ENCODE peak calls at places on chromosomes 7 and 10, in eight cellular contexts. B, J, I, C, F, X, A and Z are unnamed samples.

GRCh38 chr7:113267271-113267670 is 148.9 kb upstream of the SMIM30 start:
- DNase-seq in B (no peak), J (no peak), I (no peak), C (no peak), F (no peak), X (peak; percentile 57), A (no peak), Z (no peak)

GRCh38 chr7:115086146-115086841 is 164.4 kb downstream of the MDFIC start:
- DNase-seq in B (no peak), J (no peak), I (no peak), C (no peak), F (no peak), X (no peak), A (no peak), Z (no peak)

GRCh38 chr10:90849956-90850749 is 7.7 kb downstream of the HTR7 start:
- DNase-seq in B (no peak), J (no peak), I (no peak), C (no peak), F (no peak), X (peak; percentile 18), A (no peak), Z (no peak)

GRCh38 chr7:47452715-47453092 is 129.2 kb downstream of the TNS3 start:
- DNase-seq in B (no peak), J (no peak), I (no peak), C (no peak), F (no peak), X (no peak), A (no peak), Z (no peak)

GRCh38 chr7:43648725-43649406 is 66.0 kb downstream of the STK17A start:
- DNase-seq in B (no peak), J (peak; percentile 84), I (no peak), C (peak; percentile 70), F (no peak), X (peak; percentile 85), A (no peak), Z (no peak)

GRCh38 chr7:64890761-64891666 is 12.1 kb upstream of the ZNF273 start:
- DNase-seq in B (no peak), J (no peak), I (no peak), C (no peak), F (no peak), X (no peak), A (no peak), Z (no peak)

GRCh38 chr7:100373261-100373831 is at the start of gene PILRA:
- DNase-seq in B (peak; percentile 68), J (no peak), I (no peak), C (no peak), F (peak; percentile 56), X (no peak), A (no peak), Z (peak; percentile 36)

GRCh38 chr7:80916770-80917681 is 1.8 kb downstream of the SEMA3C start:
- DNase-seq in B (no peak), J (no peak), I (no peak), C (no peak), F (no peak), X (peak; percentile 89), A (no peak), Z (no peak)

GRCh38 chr7:74012842-74013249 is 15.1 kb upstream of the ELN start:
- DNase-seq in B (peak; percentile 74), J (no peak), I (no peak), C (no peak), F (peak; percentile 71), X (peak; percentile 29), A (no peak), Z (no peak)

GRCh38 chr10:113991091-113991860 is 52.4 kb upstream of the ADRB1 start:
- DNase-seq in B (no peak), J (no peak), I (no peak), C (no peak), F (no peak), X (no peak), A (no peak), Z (no peak)

GRCh38 chr7:15303357-15303756 is 258.5 kb downstream of the AGMO start:
- DNase-seq in B (no peak), J (no peak), I (no peak), C (no peak), F (no peak), X (no peak), A (peak; percentile 15), Z (no peak)

GRCh38 chr10:104329754-104330153 is 8.5 kb downstream of the ITPRIP start:
- DNase-seq in B (peak; percentile 1), J (no peak), I (no peak), C (no peak), F (no peak), X (peak; percentile 84), A (no peak), Z (no peak)

GRCh38 chr7:111789880-111790279 is 227.6 kb upstream of the IMMP2L start:
- DNase-seq in B (no peak), J (no peak), I (no peak), C (no peak), F (no peak), X (peak; percentile 21), A (no peak), Z (no peak)

GRCh38 chr7:46651070-46651469 is 730.0 kb upstream of the IGFBP3 start:
- DNase-seq in B (no peak), J (no peak), I (no peak), C (peak; percentile 96), F (no peak), X (no peak), A (no peak), Z (no peak)

GRCh38 chr7:130207642-130208041 is at the start of gene SSMEM1:
- DNase-seq in B (no peak), J (no peak), I (no peak), C (no peak), F (no peak), X (peak; percentile 84), A (no peak), Z (no peak)

GRCh38 chr10:121873236-121873635 is 54.6 kb downstream of the ATE1 start:
- DNase-seq in B (no peak), J (no peak), I (no peak), C (no peak), F (no peak), X (peak; percentile 10), A (no peak), Z (no peak)

GRCh38 chr7:115634633-115635032 is 395.9 kb downstream of the TFEC start:
- DNase-seq in B (no peak), J (no peak), I (no peak), C (no peak), F (no peak), X (no peak), A (no peak), Z (no peak)

GRCh38 chr10:79454259-79454658 is 8.8 kb upstream of the ZCCHC24 start:
- DNase-seq in B (no peak), J (no peak), I (no peak), C (no peak), F (no peak), X (peak; percentile 92), A (no peak), Z (no peak)

GRCh38 chr10:64039208-64039607 is 518.0 kb downstream of the REEP3 start:
- DNase-seq in B (no peak), J (no peak), I (no peak), C (no peak), F (no peak), X (no peak), A (no peak), Z (no peak)

GRCh38 chr7:22651534-22652243 is 75.3 kb upstream of the IL6 start:
- DNase-seq in B (no peak), J (no peak), I (no peak), C (no peak), F (no peak), X (peak; percentile 83), A (no peak), Z (no peak)

GRCh38 chr7:123864966-123865365 is 20.0 kb downstream of the HYAL4 start:
- DNase-seq in B (no peak), J (no peak), I (no peak), C (no peak), F (no peak), X (no peak), A (no peak), Z (no peak)

GRCh38 chr7:143042159-143042820 is 9.9 kb upstream of the OR6V1 start:
- DNase-seq in B (no peak), J (no peak), I (no peak), C (no peak), F (no peak), X (no peak), A (no peak), Z (no peak)
- H3K4me3 ChIP-seq in B (no peak overlapping the region), J (no peak overlapping the region), I (no peak overlapping the region), C (no peak overlapping the region), F (no peak overlapping the region), X (no peak overlapping the region), A (no peak overlapping the region), Z (no peak overlapping the region)

GRCh38 chr10:22823109-22823508 is 104.7 kb upstream of the ARMC3 start:
- DNase-seq in B (no peak), J (no peak), I (no peak), C (peak; percentile 89), F (no peak), X (peak; percentile 85), A (no peak), Z (no peak)
- H3K27ac ChIP-seq in B (no peak overlapping the region), J (no peak overlapping the region), I (no peak overlapping the region), C (no peak overlapping the region), F (no peak overlapping the region), X (no peak overlapping the region), A (no peak overlapping the region), Z (no peak overlapping the region)

DNA sequence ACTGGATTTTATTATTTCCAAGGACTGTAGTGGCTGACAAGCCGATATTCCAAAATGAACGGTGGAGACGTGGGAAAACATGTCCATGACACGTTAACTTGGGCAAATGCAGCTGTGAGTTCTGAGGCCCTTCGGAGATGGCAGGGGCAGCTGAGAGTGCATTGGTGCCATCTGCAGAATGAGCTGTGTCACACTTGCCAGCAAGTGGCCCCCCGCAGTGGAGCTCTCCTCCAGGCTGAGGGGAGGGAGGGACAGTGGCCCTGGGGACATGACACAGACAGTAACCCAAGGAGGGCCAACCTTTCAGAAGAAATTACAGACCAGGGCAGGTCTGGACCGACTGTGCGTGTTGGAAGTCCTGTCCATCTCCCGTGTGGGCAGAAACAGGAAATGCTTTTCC is 139.4 kb downstream of the SVIL start:
- DNase-seq in B (no peak), J (no peak), I (no peak), C (no peak), F (peak; percentile 45), X (no peak), A (no peak), Z (no peak)
- H3K36me3 ChIP-seq in B (peaks cover 9% of the 10 kb centered on the region), J (peaks cover 7% of the 10 kb centered on the region), I (peaks cover 62% of the 10 kb centered on the region), C (peaks cover 5% of the 10 kb centered on the region), F (no peaks in the 10 kb centered on the region), X (peaks cover 30% of the 10 kb centered on the region), A (no peaks in the 10 kb centered on the region), Z (peaks cover 63% of the 10 kb centered on the region)

GRCh38 chr7:134704827-134705226 is 58.2 kb downstream of the BPGM start:
- DNase-seq in B (no peak), J (no peak), I (no peak), C (no peak), F (no peak), X (no peak), A (no peak), Z (no peak)

GRCh38 chr7:134707663-134708383 is 61.2 kb downstream of the BPGM start:
- DNase-seq in B (no peak), J (no peak), I (no peak), C (no peak), F (no peak), X (no peak), A (peak; percentile 54), Z (no peak)

GRCh38 chr7:134703781-134704180 is 57.1 kb downstream of the BPGM start:
- DNase-seq in B (peak; percentile 85), J (no peak), I (no peak), C (no peak), F (no peak), X (peak; percentile 58), A (peak; percentile 69), Z (no peak)

GRCh38 chr7:134706468-134706867 is 59.8 kb downstream of the BPGM start:
- DNase-seq in B (no peak), J (no peak), I (no peak), C (no peak), F (no peak), X (no peak), A (no peak), Z (no peak)

GRCh38 chr7:134705716-134706115 is 59.1 kb downstream of the BPGM start:
- DNase-seq in B (no peak), J (no peak), I (no peak), C (no peak), F (no peak), X (no peak), A (no peak), Z (no peak)
- H3K4me3 ChIP-seq in B (no peak overlapping the region), J (no peak overlapping the region), I (no peak overlapping the region), C (no peak overlapping the region), F (no peak overlapping the region), X (no peak overlapping the region), A (no peak overlapping the region), Z (no peak overlapping the region)